ENCODE peak calls at places on chromosomes 11 and 22, in five cellular contexts. S is stimulated activated CD4-positive, alpha-beta T cell treated with anti-CD3 and anti-CD28 coated beads, Interleukin-2, amount 100 ng/mL, for 24 hours; T is NCI-H460; X is stimulated activated CD8-positive, alpha-beta memory T cell treated with anti-CD3 and anti-CD28 coated beads, Interleukin-4, amount 100 ng/mL, for 1 hour; V is pons. H is an unnamed sample.

GRCh38 chr11:8906629-8907028 is 4.4 kb upstream of the AKIP1 start:
- DNase-seq in S (no peak), T (peak; percentile 63), X (no peak), V (no peak), H (no peak)

GRCh38 chr11:96221244-96222070 is 121.5 kb downstream of the MAML2 start:
- DNase-seq in S (no peak), T (no peak), X (no peak), V (no peak), H (no peak)

GRCh38 chr11:76512851-76513653 is 68.2 kb downstream of the EMSY start:
- DNase-seq in S (no peak), T (peak; percentile 7), X (no peak), V (peak; percentile 34), H (no peak)

GRCh38 chr11:113906515-113906914 is 1.9 kb downstream of the HTR3B start:
- DNase-seq in S (no peak), T (no peak), X (no peak), V (no peak), H (no peak)

GRCh38 chr11:57072640-57073039 is 83.9 kb downstream of the OR5AK2 start:
- DNase-seq in S (no peak), T (no peak), X (no peak), V (peak; percentile 17), H (no peak)

GRCh38 chr11:117026593-117027330 is 71.5 kb downstream of the SIK3 start:
- DNase-seq in S (no peak), T (no peak), X (no peak), V (peak; percentile 61), H (no peak)

GRCh38 chr11:119550330-119550729 is 127.4 kb upstream of the THY1 start:
- DNase-seq in S (no peak), T (no peak), X (no peak), V (no peak), H (no peak)

GRCh38 chr11:70413151-70413550 is 14.8 kb downstream of the CTTN start:
- DNase-seq in S (no peak), T (no peak), X (no peak), V (no peak), H (no peak)

GRCh38 chr22:46586531-46587011 is 33.6 kb upstream of the GRAMD4 start:
- DNase-seq in S (no peak), T (no peak), X (no peak), V (no peak), H (no peak)

GRCh38 chr11:71240865-71241691 is 11.3 kb downstream of the SHANK2 start:
- DNase-seq in S (no peak), T (peak; percentile 89), X (no peak), V (no peak), H (no peak)

GRCh38 chr22:30294066-30294465 is 4.8 kb upstream of the CASTOR1 start:
- DNase-seq in S (no peak), T (no peak), X (no peak), V (no peak), H (no peak)

GRCh38 chr11:79498681-79499080 is 57.9 kb upstream of the TENM4 start:
- DNase-seq in S (no peak), T (no peak), X (no peak), V (no peak), H (no peak)

GRCh38 chr22:18064636-18065035 is 13.2 kb upstream of the PEX26 start:
- DNase-seq in S (no peak), T (no peak), X (no peak), V (no peak), H (no peak)

GRCh38 chr11:44766112-44766971 is 39.6 kb downstream of the TSPAN18 start:
- DNase-seq in S (no peak), T (no peak), X (no peak), V (no peak), H (no peak)

GRCh38 chr22:45678961-45679912 is 7.6 kb downstream of the ATXN10 start:
- DNase-seq in S (no peak), T (no peak), X (no peak), V (no peak), H (no peak)

GRCh38 chr11:70490208-70490607 is 91.9 kb downstream of the CTTN start:
- DNase-seq in S (peak; percentile 6), T (no peak), X (no peak), V (no peak), H (no peak)

GRCh38 chr11:94007426-94007825 is 13.7 kb upstream of the HEPHL1 start:
- DNase-seq in S (no peak), T (no peak), X (no peak), V (no peak), H (no peak)

GRCh38 chr11:61639816-61640443 is 40.3 kb upstream of the DAGLA start:
- DNase-seq in S (no peak), T (no peak), X (no peak), V (no peak), H (no peak)

GRCh38 chr11:1730230-1730629 is 20.2 kb downstream of the IFITM10 start:
- DNase-seq in S (no peak), T (no peak), X (no peak), V (no peak), H (no peak)

GRCh38 chr11:2796508-2797180 is 88.9 kb downstream of the CDKN1C start:
- DNase-seq in S (no peak), T (no peak), X (no peak), V (no peak), H (peak; percentile 28)

GRCh38 chr22:20127869-20128618 is 3.6 kb upstream of the ZDHHC8 start:
- DNase-seq in S (no peak), T (no peak), X (no peak), V (no peak), H (no peak)